ENCODE peak calls at places on chromosomes 12 and 14, in seven cellular contexts. One of them, this sample, is unnamed.

GRCh38 chr14:97280526-97280925 is 483.3 kb downstream of the VRK1 start:
- DNase-seq in EL: no peak
- DNase-seq in iris pigment epithelial cell: no peak
- DNase-seq in stimulated activated CD4-positive, alpha-beta T cell treated with anti-CD3 and anti-CD28 coated beads, Interleukin-12 subunit alpha, Interleukin-12 subunit beta, amount 100 ng/mL, for 4 hours: no peak
- DNase-seq in choroid plexus epithelial cell: no peak
- DNase-seq in HT-29: no peak
- DNase-seq in fibroblast of lung: no peak
- DNase-seq in this sample: no peak

GRCh38 chr12:54352022-54352531 is 12.2 kb downstream of the GPR84 start:
- DNase-seq in choroid plexus epithelial cell: peak
- DNase-seq in iris pigment epithelial cell: peak
- DNase-seq in EL: peak
- DNase-seq in fibroblast of lung: peak
- DNase-seq in HT-29: no peak
- DNase-seq in stimulated activated CD4-positive, alpha-beta T cell treated with anti-CD3 and anti-CD28 coated beads, Interleukin-12 subunit alpha, Interleukin-12 subunit beta, amount 100 ng/mL, for 4 hours: peak
- DNase-seq in this sample: no peak

GRCh38 chr12:55250944-55251343 is 6.5 kb downstream of the OR6C74 start:
- DNase-seq in choroid plexus epithelial cell: no peak
- DNase-seq in stimulated activated CD4-positive, alpha-beta T cell treated with anti-CD3 and anti-CD28 coated beads, Interleukin-12 subunit alpha, Interleukin-12 subunit beta, amount 100 ng/mL, for 4 hours: no peak
- DNase-seq in fibroblast of lung: no peak
- DNase-seq in EL: no peak
- DNase-seq in iris pigment epithelial cell: no peak
- DNase-seq in HT-29: no peak
- DNase-seq in this sample: no peak

GRCh38 chr12:8033153-8034044 is 883 bp downstream of the FOXJ2 start:
- DNase-seq in stimulated activated CD4-positive, alpha-beta T cell treated with anti-CD3 and anti-CD28 coated beads, Interleukin-12 subunit alpha, Interleukin-12 subunit beta, amount 100 ng/mL, for 4 hours: peak
- DNase-seq in fibroblast of lung: peak
- DNase-seq in HT-29: peak
- DNase-seq in EL: peak
- DNase-seq in choroid plexus epithelial cell: peak
- DNase-seq in iris pigment epithelial cell: peak
- DNase-seq in this sample: peak

GRCh38 chr12:131894981-131895639 is 688 bp downstream of the ULK1 start:
- DNase-seq in iris pigment epithelial cell: peak
- DNase-seq in HT-29: peak
- DNase-seq in stimulated activated CD4-positive, alpha-beta T cell treated with anti-CD3 and anti-CD28 coated beads, Interleukin-12 subunit alpha, Interleukin-12 subunit beta, amount 100 ng/mL, for 4 hours: no peak
- DNase-seq in fibroblast of lung: no peak
- DNase-seq in choroid plexus epithelial cell: no peak
- DNase-seq in EL: no peak
- DNase-seq in this sample: no peak

GRCh38 chr12:89707623-89707991 is 1.0 kb downstream of the ATP2B1 start:
- DNase-seq in choroid plexus epithelial cell: no peak
- DNase-seq in fibroblast of lung: no peak
- DNase-seq in iris pigment epithelial cell: no peak
- DNase-seq in HT-29: peak
- DNase-seq in EL: peak
- DNase-seq in stimulated activated CD4-positive, alpha-beta T cell treated with anti-CD3 and anti-CD28 coated beads, Interleukin-12 subunit alpha, Interleukin-12 subunit beta, amount 100 ng/mL, for 4 hours: no peak
- DNase-seq in this sample: no peak

GRCh38 chr12:31517994-31518393 is 72.9 kb downstream of the DENND5B start:
- DNase-seq in fibroblast of lung: peak
- DNase-seq in iris pigment epithelial cell: peak
- DNase-seq in EL: peak
- DNase-seq in HT-29: no peak
- DNase-seq in choroid plexus epithelial cell: peak
- DNase-seq in stimulated activated CD4-positive, alpha-beta T cell treated with anti-CD3 and anti-CD28 coated beads, Interleukin-12 subunit alpha, Interleukin-12 subunit beta, amount 100 ng/mL, for 4 hours: no peak
- DNase-seq in this sample: no peak

GRCh38 chr12:4091001-4091789 is 182.4 kb upstream of the CCND2 start:
- DNase-seq in iris pigment epithelial cell: no peak
- DNase-seq in EL: no peak
- DNase-seq in choroid plexus epithelial cell: no peak
- DNase-seq in HT-29: no peak
- DNase-seq in fibroblast of lung: no peak
- DNase-seq in stimulated activated CD4-positive, alpha-beta T cell treated with anti-CD3 and anti-CD28 coated beads, Interleukin-12 subunit alpha, Interleukin-12 subunit beta, amount 100 ng/mL, for 4 hours: no peak
- DNase-seq in this sample: no peak

GRCh38 chr12:106030210-106031175 is 108.3 kb downstream of the NUAK1 start:
- DNase-seq in iris pigment epithelial cell: peak
- DNase-seq in HT-29: no peak
- DNase-seq in fibroblast of lung: peak
- DNase-seq in EL: peak
- DNase-seq in stimulated activated CD4-positive, alpha-beta T cell treated with anti-CD3 and anti-CD28 coated beads, Interleukin-12 subunit alpha, Interleukin-12 subunit beta, amount 100 ng/mL, for 4 hours: no peak
- DNase-seq in choroid plexus epithelial cell: peak
- DNase-seq in this sample: peak

GRCh38 chr12:51819851-51820720 is 28.4 kb downstream of the FIGNL2 start:
- DNase-seq in fibroblast of lung: peak
- DNase-seq in iris pigment epithelial cell: no peak
- DNase-seq in EL: no peak
- DNase-seq in HT-29: no peak
- DNase-seq in stimulated activated CD4-positive, alpha-beta T cell treated with anti-CD3 and anti-CD28 coated beads, Interleukin-12 subunit alpha, Interleukin-12 subunit beta, amount 100 ng/mL, for 4 hours: no peak
- DNase-seq in choroid plexus epithelial cell: no peak
- DNase-seq in this sample: peak

GRCh38 chr14:33943081-33943480 is 7.8 kb downstream of the EGLN3 start:
- DNase-seq in fibroblast of lung: no peak
- DNase-seq in iris pigment epithelial cell: no peak
- DNase-seq in stimulated activated CD4-positive, alpha-beta T cell treated with anti-CD3 and anti-CD28 coated beads, Interleukin-12 subunit alpha, Interleukin-12 subunit beta, amount 100 ng/mL, for 4 hours: no peak
- DNase-seq in choroid plexus epithelial cell: no peak
- DNase-seq in EL: no peak
- DNase-seq in HT-29: peak
- DNase-seq in this sample: no peak

GRCh38 chr14:101253948-101254347 is 307.3 kb upstream of the DIO3 start:
- DNase-seq in iris pigment epithelial cell: no peak
- DNase-seq in stimulated activated CD4-positive, alpha-beta T cell treated with anti-CD3 and anti-CD28 coated beads, Interleukin-12 subunit alpha, Interleukin-12 subunit beta, amount 100 ng/mL, for 4 hours: no peak
- DNase-seq in HT-29: no peak
- DNase-seq in choroid plexus epithelial cell: no peak
- DNase-seq in fibroblast of lung: no peak
- DNase-seq in EL: no peak
- DNase-seq in this sample: no peak

GRCh38 chr14:22500525-22500924 is 88.5 kb downstream of the DAD1 start:
- DNase-seq in iris pigment epithelial cell: no peak
- DNase-seq in EL: no peak
- DNase-seq in choroid plexus epithelial cell: no peak
- DNase-seq in stimulated activated CD4-positive, alpha-beta T cell treated with anti-CD3 and anti-CD28 coated beads, Interleukin-12 subunit alpha, Interleukin-12 subunit beta, amount 100 ng/mL, for 4 hours: no peak
- DNase-seq in HT-29: no peak
- DNase-seq in fibroblast of lung: no peak
- DNase-seq in this sample: no peak

GRCh38 chr12:9869307-9870161 is at the start of gene CLEC2B:
- DNase-seq in HT-29: no peak
- DNase-seq in stimulated activated CD4-positive, alpha-beta T cell treated with anti-CD3 and anti-CD28 coated beads, Interleukin-12 subunit alpha, Interleukin-12 subunit beta, amount 100 ng/mL, for 4 hours: no peak
- DNase-seq in iris pigment epithelial cell: peak
- DNase-seq in fibroblast of lung: peak
- DNase-seq in choroid plexus epithelial cell: peak
- DNase-seq in EL: peak
- DNase-seq in this sample: peak

GRCh38 chr14:68741481-68741799 is 51.4 kb downstream of the ZFP36L1 start:
- DNase-seq in iris pigment epithelial cell: no peak
- DNase-seq in EL: no peak
- DNase-seq in HT-29: no peak
- DNase-seq in fibroblast of lung: no peak
- DNase-seq in stimulated activated CD4-positive, alpha-beta T cell treated with anti-CD3 and anti-CD28 coated beads, Interleukin-12 subunit alpha, Interleukin-12 subunit beta, amount 100 ng/mL, for 4 hours: no peak
- DNase-seq in choroid plexus epithelial cell: no peak
- DNase-seq in this sample: no peak

GRCh38 chr14:97380539-97380941 is 583.4 kb downstream of the VRK1 start:
- DNase-seq in EL: no peak
- DNase-seq in HT-29: no peak
- DNase-seq in stimulated activated CD4-positive, alpha-beta T cell treated with anti-CD3 and anti-CD28 coated beads, Interleukin-12 subunit alpha, Interleukin-12 subunit beta, amount 100 ng/mL, for 4 hours: peak
- DNase-seq in iris pigment epithelial cell: no peak
- DNase-seq in fibroblast of lung: no peak
- DNase-seq in choroid plexus epithelial cell: no peak
- DNase-seq in this sample: peak

GRCh38 chr14:74563233-74563585 is 48.8 kb downstream of the LTBP2 start:
- DNase-seq in EL: no peak
- DNase-seq in fibroblast of lung: peak
- DNase-seq in iris pigment epithelial cell: peak
- DNase-seq in stimulated activated CD4-positive, alpha-beta T cell treated with anti-CD3 and anti-CD28 coated beads, Interleukin-12 subunit alpha, Interleukin-12 subunit beta, amount 100 ng/mL, for 4 hours: no peak
- DNase-seq in choroid plexus epithelial cell: peak
- DNase-seq in HT-29: no peak
- DNase-seq in this sample: no peak

GRCh38 chr12:3215410-3215975 is 138.3 kb downstream of the TSPAN9 start:
- DNase-seq in fibroblast of lung: no peak
- DNase-seq in EL: no peak
- DNase-seq in stimulated activated CD4-positive, alpha-beta T cell treated with anti-CD3 and anti-CD28 coated beads, Interleukin-12 subunit alpha, Interleukin-12 subunit beta, amount 100 ng/mL, for 4 hours: no peak
- DNase-seq in HT-29: no peak
- DNase-seq in choroid plexus epithelial cell: no peak
- DNase-seq in iris pigment epithelial cell: no peak
- DNase-seq in this sample: no peak

GRCh38 chr12:45343269-45344051 is 127.6 kb downstream of the ANO6 start:
- DNase-seq in fibroblast of lung: peak
- DNase-seq in EL: peak
- DNase-seq in choroid plexus epithelial cell: peak
- DNase-seq in stimulated activated CD4-positive, alpha-beta T cell treated with anti-CD3 and anti-CD28 coated beads, Interleukin-12 subunit alpha, Interleukin-12 subunit beta, amount 100 ng/mL, for 4 hours: no peak
- DNase-seq in iris pigment epithelial cell: peak
- DNase-seq in HT-29: peak
- DNase-seq in this sample: peak

GRCh38 chr14:68140801-68141200 is 321.2 kb downstream of the RAD51B start:
- DNase-seq in stimulated activated CD4-positive, alpha-beta T cell treated with anti-CD3 and anti-CD28 coated beads, Interleukin-12 subunit alpha, Interleukin-12 subunit beta, amount 100 ng/mL, for 4 hours: no peak
- DNase-seq in iris pigment epithelial cell: no peak
- DNase-seq in EL: no peak
- DNase-seq in HT-29: peak
- DNase-seq in fibroblast of lung: no peak
- DNase-seq in choroid plexus epithelial cell: no peak
- DNase-seq in this sample: no peak

GRCh38 chr14:85471156-85471555 is 58.8 kb upstream of the FLRT2 start:
- DNase-seq in iris pigment epithelial cell: peak
- DNase-seq in stimulated activated CD4-positive, alpha-beta T cell treated with anti-CD3 and anti-CD28 coated beads, Interleukin-12 subunit alpha, Interleukin-12 subunit beta, amount 100 ng/mL, for 4 hours: no peak
- DNase-seq in fibroblast of lung: peak
- DNase-seq in HT-29: no peak
- DNase-seq in choroid plexus epithelial cell: peak
- DNase-seq in EL: peak
- DNase-seq in this sample: no peak

GRCh38 chr14:57982802-57983201 is 116.9 kb upstream of the SLC35F4 start:
- DNase-seq in fibroblast of lung: no peak
- DNase-seq in EL: no peak
- DNase-seq in stimulated activated CD4-positive, alpha-beta T cell treated with anti-CD3 and anti-CD28 coated beads, Interleukin-12 subunit alpha, Interleukin-12 subunit beta, amount 100 ng/mL, for 4 hours: no peak
- DNase-seq in HT-29: no peak
- DNase-seq in choroid plexus epithelial cell: no peak
- DNase-seq in iris pigment epithelial cell: no peak
- DNase-seq in this sample: no peak

GRCh38 chr12:121673013-121673441 is 3.6 kb upstream of the MORN3 start:
- DNase-seq in stimulated activated CD4-positive, alpha-beta T cell treated with anti-CD3 and anti-CD28 coated beads, Interleukin-12 subunit alpha, Interleukin-12 subunit beta, amount 100 ng/mL, for 4 hours: no peak
- DNase-seq in choroid plexus epithelial cell: no peak
- DNase-seq in EL: peak
- DNase-seq in fibroblast of lung: no peak
- DNase-seq in iris pigment epithelial cell: no peak
- DNase-seq in HT-29: peak
- DNase-seq in this sample: no peak

GRCh38 chr12:104673294-104674062 is 216.7 kb downstream of the CHST11 start:
- DNase-seq in choroid plexus epithelial cell: peak
- DNase-seq in fibroblast of lung: peak
- DNase-seq in stimulated activated CD4-positive, alpha-beta T cell treated with anti-CD3 and anti-CD28 coated beads, Interleukin-12 subunit alpha, Interleukin-12 subunit beta, amount 100 ng/mL, for 4 hours: no peak
- DNase-seq in iris pigment epithelial cell: no peak
- DNase-seq in EL: no peak
- DNase-seq in HT-29: no peak
- DNase-seq in this sample: no peak

GRCh38 chr12:14771651-14772137 is 31.6 kb downstream of the WBP11 start:
- DNase-seq in choroid plexus epithelial cell: no peak
- DNase-seq in HT-29: peak
- DNase-seq in iris pigment epithelial cell: no peak
- DNase-seq in fibroblast of lung: no peak
- DNase-seq in EL: no peak
- DNase-seq in stimulated activated CD4-positive, alpha-beta T cell treated with anti-CD3 and anti-CD28 coated beads, Interleukin-12 subunit alpha, Interleukin-12 subunit beta, amount 100 ng/mL, for 4 hours: peak
- DNase-seq in this sample: peak

GRCh38 chr12:47066278-47067048 is 13.0 kb upstream of the PCED1B start:
- DNase-seq in stimulated activated CD4-positive, alpha-beta T cell treated with anti-CD3 and anti-CD28 coated beads, Interleukin-12 subunit alpha, Interleukin-12 subunit beta, amount 100 ng/mL, for 4 hours: no peak
- DNase-seq in choroid plexus epithelial cell: no peak
- DNase-seq in HT-29: no peak
- DNase-seq in fibroblast of lung: peak
- DNase-seq in EL: no peak
- DNase-seq in iris pigment epithelial cell: peak
- DNase-seq in this sample: no peak

This sample was measured in SW480.